ENCODE peak calls at places on chromosomes 16 and 17, in nine cellular contexts. W is A549, P is GM12878, R is ovary, D is body of pancreas, Y is esophagus squamous epithelium, N is IMR-90, E is heart left ventricle, H is endothelial cell of umbilical vein. Q is an unnamed sample.

GRCh38 chr16:17251496-17251895 is 219.3 kb downstream of the XYLT1 start:
- DNase-seq in W (no peak), R (no peak), E (no peak), P (no peak), H (no peak), Y (no peak), D (no peak), N (no peak), Q (no peak)

GRCh38 chr17:64087252-64088005 is 42.5 kb downstream of the ERN1 start:
- DNase-seq in P (no peak), W (no peak), N (no peak), H (no peak), D (no peak), E (no peak), R (no peak), Y (no peak), Q (no peak)

GRCh38 chr17:8745586-8746500 is 1.2 kb upstream of the CCDC42 start:
- DNase-seq in D (peak; percentile 54), H (peak; percentile 62), N (peak; percentile 29), E (peak; percentile 90), P (peak; percentile 4), R (peak; percentile 72), Y (no peak), W (peak; percentile 85), Q (peak; percentile 68)

GRCh38 chr17:56842577-56842976 is 8.6 kb downstream of the DGKE start:
- DNase-seq in W (no peak), H (peak; percentile 29), E (no peak), Y (no peak), R (no peak), P (no peak), D (no peak), N (no peak), Q (no peak)

GRCh38 chr16:3256876-3257465 is 538 bp upstream of the MEFV start:
- DNase-seq in D (no peak), R (no peak), W (no peak), N (peak; percentile 24), Y (no peak), E (no peak), P (no peak), H (no peak), Q (no peak)

GRCh38 chr17:28662527-28662829 is 473 bp downstream of the SUPT6H start:
- DNase-seq in P (no peak), R (no peak), W (no peak), Y (no peak), E (no peak), N (no peak), H (no peak), D (no peak), Q (no peak)

GRCh38 chr17:40931311-40931710 is 6.1 kb downstream of the KRT23 start:
- DNase-seq in W (no peak), D (no peak), Y (no peak), N (no peak), E (no peak), H (no peak), R (no peak), P (no peak), Q (no peak)

GRCh38 chr16:71389330-71389729 is 30.8 kb downstream of the CALB2 start:
- DNase-seq in D (no peak), Y (no peak), H (no peak), R (no peak), W (no peak), N (no peak), E (no peak), P (no peak), Q (no peak)

GRCh38 chr17:81532490-81533287 is 4.5 kb downstream of the FSCN2 start:
- DNase-seq in W (no peak), R (no peak), H (no peak), D (no peak), P (no peak), E (no peak), N (no peak), Y (no peak), Q (no peak)
- TF ChIP-seq POLR2A in W (no peak), R (no peak), H (no peak), D (no peak), P (no peak), E (no peak), N (no peak), Y (no peak), Q (no peak)

DNA sequence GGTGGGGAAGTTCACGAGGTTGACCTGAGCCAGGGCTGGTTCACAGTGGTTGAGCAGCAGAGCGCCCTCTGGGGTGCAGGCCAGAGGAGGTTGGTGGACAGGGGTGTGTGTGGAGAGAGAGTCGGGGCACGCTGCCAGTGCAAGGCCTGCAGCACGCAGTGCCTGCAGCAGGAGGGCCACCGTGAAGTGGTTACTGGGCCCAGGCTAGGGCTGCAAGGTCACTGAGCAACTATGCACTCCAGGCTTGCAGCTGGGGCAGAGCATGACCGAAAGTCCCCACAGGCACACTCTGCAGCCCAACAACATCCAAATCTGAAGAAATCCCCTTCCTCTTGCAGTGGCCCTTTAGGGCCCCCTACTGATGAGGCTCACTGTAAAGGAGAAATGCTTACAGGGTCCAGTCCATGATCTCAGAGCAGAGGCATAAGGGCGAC is 89.1 kb upstream of the NOL11 start:
- DNase-seq in Y (no peak), N (no peak), P (no peak), W (no peak), R (no peak), H (no peak), D (peak; percentile 56), E (peak; percentile 55), Q (peak; percentile 51)
- TF ChIP-seq CTCF in Y (no peak), N (peak; percentile 14), P (peak; percentile 45), W (no peak), R (no peak), H (no peak), D (peak; percentile 24), E (peak; percentile 7), Q (no peak)

GRCh38 chr17:77451894-77452852 is 311.4 kb downstream of the SEC14L1 start:
- DNase-seq in W (no peak), E (no peak), H (peak; percentile 68), N (peak; percentile 72), D (peak; percentile 65), Y (no peak), R (peak; percentile 58), P (no peak), Q (peak; percentile 69)
- TF ChIP-seq POLR2A in W (no peak), E (no peak), H (no peak), N (peak; percentile 68), D (peak; percentile 25), Y (peak; percentile 70), R (peak; percentile 65), P (no peak), Q (no peak)

DNA sequence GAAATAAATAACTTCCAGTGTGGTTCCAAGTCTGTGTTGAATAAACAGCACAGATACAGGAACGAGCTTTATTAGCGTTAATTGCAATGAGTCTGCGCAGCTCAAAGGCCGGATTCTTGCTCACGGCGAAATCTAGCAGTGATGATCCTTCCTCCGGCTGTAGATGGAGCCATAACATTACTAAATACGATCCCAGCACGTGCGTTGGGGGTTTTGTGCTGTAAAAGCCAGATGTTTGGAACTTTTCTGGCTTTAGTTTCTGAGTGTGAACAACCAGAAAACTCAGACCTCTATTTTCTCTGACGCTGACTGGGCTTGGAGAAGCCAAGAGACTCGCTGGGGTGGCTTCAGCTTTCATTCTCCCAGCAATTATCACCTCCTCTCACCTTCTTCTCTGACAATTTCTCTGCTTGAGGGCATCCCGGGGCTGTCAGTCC is 47.0 kb upstream of the AKTIP start:
- DNase-seq in R (peak; percentile 35), Y (no peak), W (peak; percentile 71), D (peak; percentile 60), P (peak; percentile 40), H (peak; percentile 83), E (no peak), N (peak; percentile 82), Q (peak; percentile 57)
- TF ChIP-seq CTCF in R (peak; percentile 47), Y (peak; percentile 68), W (peak; percentile 79), D (peak; percentile 72), P (peak; percentile 66), H (peak; percentile 69), E (peak; percentile 68), N (peak; percentile 92), Q (peak; percentile 47)

GRCh38 chr16:88770459-88771293 is 14.3 kb downstream of the PIEZO1 start:
- DNase-seq in W (no peak), Y (no peak), D (peak; percentile 83), E (peak; percentile 78), P (no peak), H (peak; percentile 64), N (peak; percentile 87), R (no peak), Q (peak; percentile 40)
- TF ChIP-seq POLR2A in W (no peak), Y (no peak), D (peak; percentile 10), E (no peak), P (no peak), H (no peak), N (no peak), R (no peak), Q (no peak)

GRCh38 chr17:17155568-17155967 is 50.6 kb downstream of the PLD6 start:
- DNase-seq in W (no peak), Y (no peak), D (no peak), E (no peak), H (no peak), R (no peak), P (no peak), N (no peak), Q (no peak)
- TF ChIP-seq CTCF in W (no peak), Y (no peak), D (no peak), E (no peak), H (no peak), R (no peak), P (no peak), N (no peak), Q (no peak)

DNA sequence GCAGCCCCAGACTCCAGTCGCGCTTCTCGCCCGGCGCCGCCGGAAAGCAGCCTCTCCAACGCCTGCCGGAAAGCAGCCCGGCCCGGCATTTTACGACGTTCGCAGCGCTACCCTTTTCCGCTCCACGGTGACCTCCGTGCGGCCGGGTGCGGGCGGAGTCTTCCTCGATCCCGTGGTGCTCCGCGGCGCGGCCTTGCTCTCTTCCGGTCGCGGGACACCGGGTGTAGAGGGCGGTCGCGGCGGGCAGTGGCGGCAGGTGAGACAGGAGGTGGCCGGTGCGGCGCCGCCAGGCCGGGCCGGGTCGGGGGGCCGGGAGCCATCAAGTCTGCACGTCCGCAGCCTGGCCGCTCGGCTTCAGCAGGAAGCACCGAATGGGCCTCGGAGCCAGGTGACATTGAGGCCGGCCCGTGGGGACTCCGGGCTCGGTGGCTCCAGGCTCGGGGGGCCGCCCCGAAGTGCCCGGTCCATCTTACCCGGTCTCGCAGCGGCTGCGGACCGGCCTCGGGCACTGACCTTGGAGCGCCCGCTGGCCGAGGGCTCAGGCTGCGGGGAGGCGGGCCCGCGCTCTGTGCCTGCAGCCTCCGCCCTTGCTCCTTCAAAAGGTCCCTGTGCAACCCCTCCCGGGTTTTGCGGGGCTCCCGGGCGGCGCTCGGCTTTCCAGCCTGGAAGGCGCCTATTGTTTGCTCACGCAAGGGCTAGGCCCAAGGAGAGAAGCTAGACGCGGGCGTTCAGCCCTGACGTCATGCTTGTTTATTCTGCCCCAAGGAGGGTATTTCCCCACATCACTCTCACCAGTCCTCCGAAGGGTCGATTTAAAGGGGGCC is at the start of the genes COX4I1 and EMC8:
- DNase-seq in D (peak; percentile 95), P (peak; percentile 63), N (peak; percentile 92), H (peak; percentile 92), W (peak; percentile 89), R (peak; percentile 94), Y (peak; percentile 63), E (peak; percentile 98), Q (peak; percentile 96)
- TF ChIP-seq POLR2A in D (peak; percentile 89), P (peak; percentile 98), N (peak; percentile 83), H (peak; percentile 79), W (peak; percentile 81), R (peak; percentile 63), Y (peak; percentile 83), E (peak; percentile 56), Q (peak; percentile 26)

DNA sequence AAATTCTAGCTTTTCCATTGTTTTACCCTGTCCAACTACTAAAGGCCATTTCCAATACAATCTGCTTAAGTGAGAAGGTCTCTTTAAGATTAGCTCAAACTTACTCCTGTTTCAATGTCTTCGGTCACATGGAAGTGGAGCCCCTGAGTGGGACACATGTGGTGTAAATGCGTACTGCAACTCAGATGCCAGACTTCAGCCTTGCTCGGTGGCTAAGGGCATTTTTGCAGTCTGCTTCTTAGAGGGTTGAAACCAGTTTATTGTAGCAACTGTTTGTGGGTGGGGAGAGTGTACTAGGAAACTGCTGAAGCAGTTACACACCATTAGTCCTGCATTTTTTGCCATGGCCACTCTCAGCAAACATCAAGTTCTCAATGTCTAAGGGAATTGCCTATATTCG is 140.6 kb downstream of the PARN start:
- DNase-seq in Y (no peak), E (no peak), R (no peak), W (peak; percentile 80), N (peak; percentile 15), P (no peak), D (no peak), H (no peak), Q (no peak)
- TF ChIP-seq CTCF in Y (peak; percentile 24), E (no peak), R (no peak), W (no peak), N (peak; percentile 15), P (no peak), D (no peak), H (no peak), Q (no peak)